ENCODE peak calls at places on chromosomes 2 and 18, in six cellular contexts. J, Q, D, Y, T and F are unnamed samples.

GRCh38 chr2:9739508-9739907 is 103.8 kb upstream of the TAF1B start:
- DNase-seq in T (no peak), D (no peak), Q (peak), J (peak), Y (peak), F (no peak)

GRCh38 chr2:47277987-47278386 is 122.9 kb upstream of the STPG4 start:
- DNase-seq in T (no peak), D (no peak), J (no peak), Q (no peak), Y (no peak), F (no peak)

GRCh38 chr2:172783091-172783898 is 47.6 kb downstream of the RAPGEF4 start:
- DNase-seq in T (peak), D (peak), Y (no peak), Q (no peak), J (no peak), F (no peak)

GRCh38 chr2:134436706-134437105 is 182.8 kb downstream of the MGAT5 start:
- DNase-seq in T (peak), Q (no peak), D (no peak), Y (no peak), J (no peak), F (no peak)

GRCh38 chr2:127398239-127398590 is 10.4 kb upstream of the MAP3K2 start:
- DNase-seq in Y (no peak), D (no peak), J (peak), Q (no peak), T (peak), F (no peak)

GRCh38 chr2:227411990-227412350 is 24.2 kb upstream of the SCYGR1 start:
- DNase-seq in Y (no peak), J (no peak), T (peak), Q (no peak), D (no peak), F (no peak)

GRCh38 chr2:65429799-65430514 is 2.4 kb downstream of the SPRED2 start:
- DNase-seq in T (no peak), J (no peak), D (peak), Y (no peak), Q (no peak), F (no peak)

GRCh38 chr18:9653390-9653789 is 39.0 kb upstream of the PPP4R1 start:
- DNase-seq in J (no peak), T (no peak), Y (no peak), Q (no peak), D (no peak), F (no peak)

GRCh38 chr2:885230-886071 is 65.2 kb upstream of the SNTG2 start:
- DNase-seq in J (no peak), Q (no peak), D (no peak), Y (no peak), T (no peak), F (no peak)

GRCh38 chr2:79757526-79757925 is 244.7 kb downstream of the CTNNA2 start:
- DNase-seq in Y (no peak), T (no peak), J (no peak), D (no peak), Q (no peak), F (no peak)

GRCh38 chr2:95023222-95023597 is 2.3 kb upstream of the MAL start:
- DNase-seq in Y (peak), T (no peak), J (peak), D (no peak), Q (no peak), F (peak)

GRCh38 chr2:146850746-146851145 is 994.1 kb upstream of the ACVR2A start:
- DNase-seq in D (no peak), J (no peak), Q (no peak), T (peak), Y (no peak), F (no peak)

GRCh38 chr2:5560981-5561380 is 131.2 kb upstream of the SOX11 start:
- DNase-seq in J (no peak), Q (no peak), D (no peak), Y (no peak), T (peak), F (no peak)

GRCh38 chr2:1014802-1015201 is 64.2 kb downstream of the SNTG2 start:
- DNase-seq in J (no peak), T (no peak), Y (no peak), Q (no peak), D (no peak), F (no peak)

GRCh38 chr2:84963692-84964405 is 7.1 kb upstream of the KCMF1 start:
- DNase-seq in Q (no peak), J (no peak), Y (no peak), D (no peak), T (peak), F (no peak)

GRCh38 chr18:26185267-26185666 is 41.0 kb upstream of the TAF4B start:
- DNase-seq in D (no peak), Y (no peak), Q (no peak), T (peak), J (no peak), F (no peak)

GRCh38 chr2:233440314-233440713 is 86.0 kb downstream of the DGKD start:
- DNase-seq in D (no peak), Q (no peak), Y (no peak), T (no peak), J (no peak), F (no peak)

GRCh38 chr2:62784341-62784740 is 78.8 kb downstream of the EHBP1 start:
- DNase-seq in Q (no peak), T (no peak), D (no peak), Y (no peak), J (no peak), F (no peak)

GRCh38 chr2:239168575-239168974 is 232.2 kb downstream of the HDAC4 start:
- DNase-seq in J (no peak), T (no peak), D (no peak), Q (no peak), Y (no peak), F (no peak)

GRCh38 chr2:185242462-185242861 is 496.1 kb upstream of the FSIP2 start:
- DNase-seq in T (no peak), D (no peak), Y (no peak), Q (no peak), J (no peak), F (no peak)

GRCh38 chr18:47863041-47863440 is 67.4 kb downstream of the SMAD2 start:
- DNase-seq in Q (no peak), T (no peak), D (no peak), Y (no peak), J (no peak), F (no peak)

GRCh38 chr2:25558262-25558661 is 115.1 kb downstream of the DTNB start:
- DNase-seq in J (peak), D (no peak), Q (no peak), T (peak), Y (peak), F (no peak)

GRCh38 chr2:119760237-119760807 is 600 bp downstream of the PTPN4 start:
- DNase-seq in J (no peak), D (no peak), Y (no peak), Q (no peak), T (no peak), F (no peak)

GRCh38 chr18:63238711-63239110 is 80.9 kb downstream of the BCL2 start:
- DNase-seq in T (no peak), D (peak), Q (no peak), Y (no peak), J (no peak), F (no peak)

GRCh38 chr2:216787851-216788250 is 72.0 kb downstream of the TNP1 start:
- DNase-seq in Q (no peak), T (no peak), D (peak), J (no peak), Y (no peak), F (no peak)

GRCh38 chr2:236769981-236770671 is 200.5 kb downstream of the ACKR3 start:
- DNase-seq in D (no peak), T (peak), J (no peak), Q (no peak), Y (no peak), F (no peak)

GRCh38 chr2:239399404-239399999 is 1.3 kb downstream of the HDAC4 start:
- DNase-seq in J (peak), T (peak), D (peak), Y (peak), Q (no peak), F (peak)

GRCh38 chr2:715847-716573 is 38.8 kb upstream of the TMEM18 start:
- DNase-seq in J (no peak), Y (no peak), Q (no peak), T (no peak), D (peak), F (no peak)

GRCh38 chr2:227377461-227378351 is 1.4 kb downstream of the TM4SF20 start:
- DNase-seq in Y (no peak), J (peak), D (no peak), Q (no peak), T (no peak), F (no peak)

GRCh38 chr2:149507933-149508332 is 79.6 kb downstream of the MMADHC start:
- DNase-seq in Q (no peak), T (no peak), D (no peak), J (no peak), Y (no peak), F (no peak)

GRCh38 chr2:195318440-195319111 is 338.4 kb upstream of the SLC39A10 start:
- DNase-seq in J (peak), T (peak), Y (peak), Q (no peak), D (peak), F (no peak)

GRCh38 chr2:119223521-119224390 is at the start of gene STEAP3:
- DNase-seq in T (peak), J (peak), Y (no peak), Q (no peak), D (peak), F (no peak)

GRCh38 chr2:19799881-19800780 is 101.7 kb downstream of the TTC32 start:
- DNase-seq in J (no peak), D (no peak), Y (no peak), Q (no peak), T (no peak), F (no peak)

GRCh38 chr2:218855305-218856167 is 4.1 kb upstream of the WNT6 start:
- DNase-seq in J (no peak), T (no peak), Y (no peak), Q (no peak), D (peak), F (no peak)

GRCh38 chr2:144460981-144461766 is 58.7 kb downstream of the ZEB2 start:
- DNase-seq in T (no peak), J (no peak), Q (no peak), Y (no peak), D (no peak), F (no peak)